ENCODE peak calls at places on chromosomes 7 and 10, in seven cellular contexts. L is NCI-H1105, X is HFFc6, V is C1 segment of cervical spinal cord, S is occipital lobe, M is AML-193, Y is memory B cell. C is an unnamed sample.

GRCh38 chr10:110305767-110306451 is 1.2 kb upstream of the SMNDC1 start:
- DNase-seq in V (no peak), Y (no peak), M (peak), X (peak), L (no peak), S (peak), C (peak)

GRCh38 chr10:62270020-62270419 is 1.4 kb upstream of the RTKN2 start:
- DNase-seq in Y (no peak), L (no peak), X (no peak), V (no peak), S (no peak), M (no peak), C (no peak)

GRCh38 chr7:107902381-107902780 is 11.4 kb downstream of the DLD start:
- DNase-seq in L (no peak), M (no peak), V (no peak), Y (no peak), S (no peak), X (no peak), C (no peak)

GRCh38 chr7:142356166-142356565 is 98.3 kb upstream of the PRSS58 start:
- DNase-seq in X (no peak), L (peak), M (no peak), V (no peak), Y (no peak), S (no peak), C (no peak)

GRCh38 chr10:76583711-76584161 is 1053.9 kb downstream of the KCNMA1 start:
- DNase-seq in V (no peak), S (no peak), Y (no peak), M (no peak), X (peak), L (no peak), C (peak)

GRCh38 chr7:34143397-34143796 is 238.1 kb downstream of the BMPER start:
- DNase-seq in V (no peak), X (peak), Y (no peak), L (no peak), M (no peak), S (no peak), C (no peak)

GRCh38 chr7:90642978-90643377 is 46.9 kb downstream of the CDK14 start:
- DNase-seq in M (no peak), L (no peak), X (no peak), V (no peak), Y (no peak), S (no peak), C (no peak)

GRCh38 chr7:6654842-6655610 is 17.9 kb downstream of the ZNF316 start:
- DNase-seq in V (no peak), M (no peak), Y (no peak), X (no peak), S (no peak), L (no peak), C (no peak)

GRCh38 chr10:132065491-132066105 is at the start of gene JAKMIP3:
- DNase-seq in Y (no peak), X (peak), L (no peak), V (peak), M (no peak), S (peak), C (peak)

GRCh38 chr7:111018960-111019835 is 71.7 kb upstream of the LRRN3 start:
- DNase-seq in X (no peak), Y (no peak), L (no peak), S (no peak), M (no peak), V (no peak), C (no peak)

GRCh38 chr7:155995183-155995612 is 182.9 kb upstream of the SHH start:
- DNase-seq in S (no peak), X (no peak), L (no peak), M (no peak), Y (no peak), V (no peak), C (no peak)

GRCh38 chr7:619356-619840 is 99.8 kb upstream of the PDGFA start:
- DNase-seq in L (no peak), X (no peak), V (no peak), S (no peak), Y (no peak), M (no peak), C (no peak)

GRCh38 chr10:4820804-4821401 is 5.1 kb upstream of the AKR1E2 start:
- DNase-seq in L (no peak), M (no peak), S (no peak), V (peak), Y (no peak), X (no peak), C (no peak)

GRCh38 chr7:87709258-87709657 is 81.1 kb downstream of the RUNDC3B start:
- DNase-seq in Y (no peak), X (no peak), V (no peak), M (no peak), L (no peak), S (no peak), C (no peak)

GRCh38 chr10:22321831-22322662 is 1.1 kb downstream of the BMI1 start:
- DNase-seq in V (no peak), S (no peak), L (no peak), Y (peak), X (no peak), M (no peak), C (no peak)

GRCh38 chr7:41918597-41918996 is 215.7 kb upstream of the INHBA start:
- DNase-seq in M (no peak), L (no peak), X (peak), S (no peak), V (no peak), Y (no peak), C (no peak)

GRCh38 chr7:132402751-132403245 is 173.5 kb downstream of the PLXNA4 start:
- DNase-seq in S (no peak), L (peak), V (no peak), X (no peak), Y (no peak), M (no peak), C (no peak)

GRCh38 chr7:47478926-47479791 is 102.8 kb downstream of the TNS3 start:
- DNase-seq in S (no peak), L (no peak), M (no peak), Y (no peak), X (no peak), V (no peak), C (no peak)

GRCh38 chr7:37732253-37732652 is 48.7 kb downstream of the GPR141 start:
- DNase-seq in V (no peak), X (no peak), Y (peak), S (no peak), L (no peak), M (peak), C (no peak)

GRCh38 chr7:45682836-45683555 is 108.8 kb downstream of the ADCY1 start:
- DNase-seq in X (no peak), V (no peak), S (no peak), L (no peak), M (no peak), Y (no peak), C (no peak)

GRCh38 chr10:2858452-2858851 is 208.9 kb upstream of the PFKP start:
- DNase-seq in X (no peak), M (no peak), Y (no peak), S (no peak), V (no peak), L (no peak), C (no peak)

GRCh38 chr10:86355571-86356038 is 11.0 kb downstream of the GRID1 start:
- DNase-seq in X (no peak), S (peak), L (no peak), M (peak), V (peak), Y (no peak), C (no peak)

GRCh38 chr10:71368639-71369038 is 28.1 kb upstream of the CDH23 start:
- DNase-seq in V (no peak), S (no peak), X (no peak), L (no peak), M (no peak), Y (no peak), C (peak)

GRCh38 chr7:43520201-43520600 is 62.7 kb upstream of the STK17A start:
- DNase-seq in L (no peak), S (no peak), V (no peak), Y (no peak), X (no peak), M (no peak), C (no peak)

GRCh38 chr10:43352951-43353350 is 18.5 kb upstream of the FXYD4 start:
- DNase-seq in L (no peak), M (no peak), Y (no peak), S (no peak), X (no peak), V (no peak), C (no peak)

GRCh38 chr10:95237376-95238170 is 43.5 kb downstream of the ACSM6 start:
- DNase-seq in L (no peak), M (no peak), S (no peak), V (no peak), X (peak), Y (no peak), C (no peak)

GRCh38 chr7:75732764-75733630 is 5.7 kb downstream of the HIP1 start:
- DNase-seq in S (no peak), M (no peak), X (peak), L (no peak), Y (no peak), V (no peak), C (peak)

GRCh38 chr7:108048422-108048821 is 45.5 kb upstream of the LAMB1 start:
- DNase-seq in Y (no peak), L (no peak), X (no peak), M (no peak), S (no peak), V (no peak), C (no peak)